ENCODE peak calls at places on chromosomes 16 and 17, in six cellular contexts. F is GM19239, A is T1000, Q is retina, O is psoas muscle, D is coronary artery. N is an unnamed sample.

GRCh38 chr16:89373355-89374110 is 116.8 kb downstream of the ANKRD11 start:
- DNase-seq in F (no peak), A (no peak), Q (no peak), O (peak; percentile 51), D (peak; percentile 82), N (no peak)

GRCh38 chr17:80761421-80761871 is 216.8 kb downstream of the RPTOR start:
- DNase-seq in F (no peak), A (peak; percentile 23), Q (no peak), O (no peak), D (no peak), N (peak; percentile 38)

GRCh38 chr16:51834131-51834530 is 683.1 kb upstream of the SALL1 start:
- DNase-seq in F (no peak), A (no peak), Q (no peak), O (no peak), D (no peak), N (no peak)

GRCh38 chr17:65243838-65244237 is 106.7 kb downstream of the RGS9 start:
- DNase-seq in F (no peak), A (peak; percentile 75), Q (no peak), O (no peak), D (no peak), N (no peak)

GRCh38 chr16:57265850-57266530 is 18.5 kb downstream of the PLLP start:
- DNase-seq in F (no peak), A (no peak), Q (peak; percentile 39), O (peak; percentile 31), D (no peak), N (no peak)

GRCh38 chr17:70323269-70323668 is 153.9 kb downstream of the KCNJ2 start:
- DNase-seq in F (no peak), A (no peak), Q (no peak), O (no peak), D (no peak), N (no peak)

GRCh38 chr17:8975091-8975707 is 9.7 kb upstream of the PIK3R5 start:
- DNase-seq in F (no peak), A (no peak), Q (no peak), O (no peak), D (no peak), N (no peak)

GRCh38 chr17:41492351-41492750 is 2.6 kb upstream of the KRT36 start:
- DNase-seq in F (no peak), A (no peak), Q (no peak), O (no peak), D (no peak), N (no peak)

GRCh38 chr17:74525781-74526288 is 5.4 kb downstream of the CD300LB start:
- DNase-seq in F (no peak), A (no peak), Q (no peak), O (no peak), D (peak; percentile 11), N (no peak)

GRCh38 chr17:79628861-79629547 is 18.2 kb upstream of the RBFOX3 start:
- DNase-seq in F (no peak), A (no peak), Q (no peak), O (no peak), D (peak; percentile 38), N (no peak)

GRCh38 chr17:67156269-67157199 is 88.5 kb downstream of the HELZ start:
- DNase-seq in F (no peak), A (no peak), Q (no peak), O (no peak), D (no peak), N (no peak)

GRCh38 chr17:66275651-66276050 is 26.8 kb upstream of the PRKCA start:
- DNase-seq in F (no peak), A (peak; percentile 82), Q (no peak), O (no peak), D (no peak), N (no peak)

GRCh38 chr16:16992986-16993783 is 477.6 kb downstream of the XYLT1 start:
- DNase-seq in F (no peak), A (no peak), Q (peak; percentile 41), O (no peak), D (no peak), N (peak; percentile 15)

GRCh38 chr16:85641776-85642176 is 28.7 kb downstream of the GSE1 start:
- DNase-seq in F (no peak), A (no peak), Q (no peak), O (peak; percentile 77), D (no peak), N (no peak)

GRCh38 chr16:6048017-6048416 is 950.4 kb upstream of the EEF2KMT start:
- DNase-seq in F (no peak), A (no peak), Q (no peak), O (no peak), D (no peak), N (no peak)

GRCh38 chr17:30905742-30906100 is 317 bp downstream of the TEFM start:
- DNase-seq in F (no peak), A (no peak), Q (no peak), O (no peak), D (no peak), N (no peak)

GRCh38 chr16:70685938-70686375 is at the start of gene MTSS2:
- DNase-seq in F (no peak), A (peak; percentile 54), Q (peak; percentile 71), O (peak; percentile 89), D (no peak), N (no peak)

GRCh38 chr17:77107506-77108433 is 33.0 kb upstream of the SEC14L1 start:
- DNase-seq in F (no peak), A (no peak), Q (no peak), O (no peak), D (no peak), N (peak; percentile 67)